ENCODE peak calls at places on chromosomes 2 and 18, in nine cellular contexts. Y is lower leg skin, H is adrenal gland, Z is fibroblast of mammary gland, D is NB4, U is cardiac fibroblast, K is psoas muscle, E is HFF-Myc, G is bronchial epithelial cell. N is an unnamed sample.

GRCh38 chr2:240033330-240033678 is 3.1 kb upstream of the OR6B2 start:
- DNase-seq in Y (peak), H (no peak), Z (no peak), D (no peak), U (no peak), K (no peak), E (no peak), G (no peak), N (no peak)

GRCh38 chr2:192194065-192194865 is 468 bp downstream of the TMEFF2 start:
- DNase-seq in Y (peak), H (no peak), Z (peak), D (no peak), U (no peak), K (peak), E (no peak), G (no peak), N (peak)

GRCh38 chr2:230881840-230882239 is 17.1 kb downstream of the ITM2C start:
- DNase-seq in Y (no peak), H (no peak), Z (no peak), D (peak), U (no peak), K (no peak), E (no peak), G (no peak), N (no peak)

GRCh38 chr2:39216495-39217191 is 27.1 kb downstream of the CDKL4 start:
- DNase-seq in Y (no peak), H (no peak), Z (no peak), D (peak), U (no peak), K (no peak), E (no peak), G (no peak), N (no peak)

GRCh38 chr18:56574827-56575226 is 63.6 kb downstream of the TXNL1 start:
- DNase-seq in Y (no peak), H (peak), Z (no peak), D (no peak), U (peak), K (no peak), E (no peak), G (no peak), N (peak)

GRCh38 chr2:135960598-135961551 is 24.6 kb downstream of the DARS1 start:
- DNase-seq in Y (no peak), H (no peak), Z (peak), D (no peak), U (peak), K (no peak), E (no peak), G (no peak), N (no peak)

GRCh38 chr2:122139739-122140138 is 384.3 kb downstream of the TSN start:
- DNase-seq in Y (no peak), H (no peak), Z (no peak), D (no peak), U (no peak), K (no peak), E (no peak), G (no peak), N (no peak)

GRCh38 chr2:219421323-219421722 is 3.1 kb downstream of the DES start:
- DNase-seq in Y (peak), H (no peak), Z (no peak), D (no peak), U (no peak), K (no peak), E (no peak), G (no peak), N (no peak)

GRCh38 chr2:127161176-127162136 is 54.5 kb upstream of the BIN1 start:
- DNase-seq in Y (no peak), H (no peak), Z (no peak), D (no peak), U (no peak), K (no peak), E (no peak), G (peak), N (no peak)

GRCh38 chr2:230575640-230576324 is 136.9 kb upstream of the CAB39 start:
- DNase-seq in Y (no peak), H (no peak), Z (no peak), D (peak), U (no peak), K (no peak), E (no peak), G (no peak), N (no peak)

GRCh38 chr2:232776435-232776834 is at the start of gene KCNJ13:
- DNase-seq in Y (no peak), H (no peak), Z (no peak), D (no peak), U (no peak), K (no peak), E (no peak), G (no peak), N (no peak)

GRCh38 chr18:38330573-38330972 is 765.0 kb upstream of the CELF4 start:
- DNase-seq in Y (no peak), H (no peak), Z (no peak), D (no peak), U (no peak), K (no peak), E (no peak), G (peak), N (no peak)

GRCh38 chr18:26017929-26018328 is 72.5 kb downstream of the SS18 start:
- DNase-seq in Y (no peak), H (no peak), Z (no peak), D (peak), U (no peak), K (no peak), E (no peak), G (no peak), N (no peak)

GRCh38 chr18:56789004-56789888 is 138.1 kb downstream of the WDR7 start:
- DNase-seq in Y (no peak), H (no peak), Z (peak), D (peak), U (peak), K (no peak), E (no peak), G (peak), N (peak)

GRCh38 chr2:2909086-2910035 is 468.3 kb downstream of the EIPR1 start:
- DNase-seq in Y (peak), H (no peak), Z (no peak), D (no peak), U (no peak), K (no peak), E (no peak), G (no peak), N (no peak)

GRCh38 chr2:119102964-119103363 is 55.6 kb downstream of the C1QL2 start:
- DNase-seq in Y (no peak), H (no peak), Z (no peak), D (no peak), U (no peak), K (no peak), E (no peak), G (no peak), N (no peak)

GRCh38 chr2:119106301-119106897 is 52.2 kb downstream of the C1QL2 start:
- DNase-seq in Y (no peak), H (peak), Z (peak), D (peak), U (peak), K (peak), E (peak), G (peak), N (peak)

GRCh38 chr2:119109823-119110222 is 48.7 kb downstream of the C1QL2 start:
- DNase-seq in Y (no peak), H (no peak), Z (no peak), D (no peak), U (no peak), K (no peak), E (no peak), G (peak), N (no peak)

GRCh38 chr2:119108186-119108585 is 50.4 kb downstream of the C1QL2 start:
- DNase-seq in Y (no peak), H (no peak), Z (no peak), D (no peak), U (no peak), K (no peak), E (no peak), G (no peak), N (no peak)

DNA sequence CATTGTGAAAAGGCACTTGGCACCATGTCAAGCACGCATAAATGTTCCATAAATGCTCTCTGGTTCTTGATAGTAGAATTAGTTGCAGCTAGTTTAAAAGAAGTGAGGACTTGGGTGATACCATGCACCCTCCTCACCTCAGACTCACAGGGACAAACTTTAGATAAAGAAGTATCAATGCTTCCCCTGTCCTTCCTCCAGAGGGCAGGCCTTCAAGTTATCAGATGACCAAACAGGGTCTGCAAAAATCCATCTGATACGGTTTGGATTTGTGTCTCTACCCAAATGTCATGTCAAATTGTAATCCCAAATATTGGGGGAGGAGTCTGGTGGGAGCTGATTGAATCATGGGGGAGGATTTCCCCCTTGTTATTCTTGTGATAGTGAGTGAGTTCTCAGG is 54.1 kb downstream of the C1QL2 start:
- DNase-seq in Y (no peak), H (no peak), Z (no peak), D (no peak), U (no peak), K (no peak), E (no peak), G (no peak), N (no peak)
- TF ChIP-seq CTCF in Y (no peak), H (no peak), Z (no peak), D (no peak), U (no peak), K (no peak), E (no peak), G (no peak), N (no peak)

DNA sequence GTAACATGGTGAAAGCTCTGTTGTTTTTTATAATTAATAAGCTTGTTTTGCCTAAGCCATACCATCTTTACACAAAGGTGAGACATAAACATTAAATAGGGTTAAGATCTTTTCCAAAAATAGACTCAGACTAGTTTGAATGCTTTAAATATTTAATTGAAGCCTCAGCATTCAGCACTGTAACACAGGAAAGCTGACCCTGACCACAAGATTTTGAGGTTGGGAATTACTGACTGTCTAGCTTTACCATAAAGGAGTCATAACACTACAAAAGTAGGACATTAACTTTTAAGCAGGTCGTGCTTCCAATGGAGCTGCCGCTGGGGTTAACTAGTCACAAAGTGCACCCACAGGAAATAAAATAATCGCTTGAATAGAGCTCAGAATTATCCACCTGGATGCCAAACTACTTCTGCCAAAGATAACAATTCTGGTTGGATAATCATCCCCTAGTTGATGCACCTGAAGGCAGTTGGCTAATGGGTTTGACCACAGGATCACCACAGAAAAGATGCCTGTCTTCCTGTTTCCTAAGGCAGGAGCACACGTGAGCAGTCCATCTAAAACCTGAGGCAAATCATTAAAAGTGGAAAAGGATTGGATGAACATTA is 106.2 kb downstream of the COBLL1 start:
- DNase-seq in Y (no peak), H (no peak), Z (no peak), D (no peak), U (no peak), K (no peak), E (no peak), G (no peak), N (no peak)
- H3K4me3 ChIP-seq in Y (no peak), H (no peak), Z (no peak), D (no peak), U (no peak), K (no peak), E (no peak), G (no peak), N (no peak)

DNA sequence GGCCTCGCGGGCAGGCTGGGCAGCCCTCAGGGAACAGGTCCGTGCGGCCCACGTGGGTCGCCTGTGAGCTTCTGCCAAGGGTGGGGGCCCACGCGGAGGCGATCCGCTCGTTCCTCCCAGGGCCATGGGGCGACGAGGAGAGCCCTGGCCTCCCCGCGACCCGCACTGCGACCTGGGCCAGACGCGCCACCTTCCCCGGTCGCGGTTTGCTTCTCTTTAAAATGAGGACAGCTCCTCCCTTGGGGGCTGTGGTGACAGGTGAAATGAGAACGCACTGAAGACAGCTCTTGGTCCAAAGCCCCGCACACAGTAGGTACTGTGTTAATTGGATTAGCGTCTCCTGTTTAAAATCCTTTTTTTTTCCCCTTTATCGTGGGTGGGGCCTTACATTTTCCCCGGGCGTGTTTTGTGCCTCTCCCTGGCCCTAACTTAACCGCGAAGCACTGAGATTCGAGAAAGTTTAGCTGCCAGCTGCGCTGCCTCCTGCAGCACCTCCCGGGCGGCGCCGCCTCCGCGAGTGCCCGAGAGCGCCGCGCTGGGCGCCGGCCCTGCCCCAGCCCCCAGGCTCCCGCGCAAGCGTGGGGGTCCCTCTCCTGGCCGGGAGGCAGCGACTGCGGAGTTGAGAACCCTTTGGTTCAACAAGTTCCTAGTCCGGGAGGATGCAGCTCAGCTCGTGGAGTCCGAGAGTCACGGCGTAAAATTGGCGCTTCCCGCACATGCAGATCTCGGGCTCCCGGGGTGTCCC is 1.1 kb downstream of the HPCAL1 start:
- DNase-seq in Y (peak), H (peak), Z (peak), D (peak), U (peak), K (no peak), E (no peak), G (no peak), N (peak)
- TF ChIP-seq CTCF in Y (no peak), H (peak), Z (no peak), D (peak), U (no peak), K (peak), E (peak), G (no peak), N (no peak)

DNA sequence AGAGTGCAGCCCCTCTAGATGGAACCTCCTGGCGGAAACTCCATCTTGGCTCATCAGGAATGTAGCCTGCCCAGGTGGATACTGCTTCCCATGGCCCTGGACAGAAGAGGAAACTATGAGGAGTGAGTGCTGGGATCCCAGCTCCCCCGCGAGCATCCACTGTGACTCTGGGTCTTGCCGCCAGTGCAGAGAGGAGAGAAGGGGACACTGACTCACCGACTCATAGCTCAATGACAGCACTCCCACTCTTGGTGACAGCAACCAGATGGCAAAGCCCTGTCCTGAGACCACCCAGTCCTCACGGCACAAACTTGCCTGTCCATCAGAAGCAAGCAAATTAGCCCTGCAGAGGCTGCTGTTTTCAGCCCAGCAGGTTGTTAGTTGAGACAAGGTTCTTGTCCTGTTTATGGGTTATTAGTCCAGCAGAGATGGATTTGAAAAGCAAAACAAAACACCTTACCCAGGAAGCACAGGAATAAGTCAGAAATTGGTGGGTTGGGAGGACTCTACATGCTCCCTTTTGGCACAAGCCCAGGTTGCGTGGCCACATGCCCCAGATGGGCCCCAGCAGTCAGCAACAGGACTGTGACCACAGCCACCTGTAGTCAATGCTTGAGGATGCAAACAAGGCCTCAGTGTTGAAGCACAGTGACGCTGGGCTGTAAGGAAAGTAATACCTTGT is 111.5 kb upstream of the GLI2 start:
- DNase-seq in Y (no peak), H (no peak), Z (no peak), D (no peak), U (no peak), K (no peak), E (no peak), G (no peak), N (no peak)
- H3K4me3 ChIP-seq in Y (no peak), H (no peak), Z (no peak), D (no peak), U (no peak), K (no peak), E (no peak), G (no peak), N (no peak)

DNA sequence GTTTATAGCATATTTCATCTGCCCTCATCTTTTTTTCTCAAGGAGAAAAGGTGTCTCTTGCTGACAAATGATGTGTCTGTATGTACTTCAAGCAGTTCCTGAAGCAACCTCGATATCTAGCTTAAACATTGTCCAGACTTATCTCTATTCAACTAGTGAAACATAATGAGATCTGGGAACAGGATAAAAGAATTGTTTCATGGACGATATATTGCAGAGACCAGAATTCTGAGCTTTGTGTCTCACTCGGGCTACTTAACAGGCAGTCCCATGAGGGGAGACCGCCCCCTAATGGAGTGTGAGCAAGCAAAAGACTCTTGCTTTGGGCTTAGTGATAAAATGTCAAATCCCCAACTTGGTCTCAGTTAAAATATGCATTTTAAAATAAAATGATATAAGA is 929.2 kb upstream of the SOX11 start:
- DNase-seq in Y (no peak), H (no peak), Z (no peak), D (peak), U (no peak), K (no peak), E (no peak), G (no peak), N (no peak)
- TF ChIP-seq CTCF in Y (no peak), H (no peak), Z (no peak), D (peak), U (no peak), K (no peak), E (no peak), G (no peak), N (no peak)

GRCh38 chr18:23330423-23330822 is 122.7 kb upstream of the RIOK3 start:
- DNase-seq in Y (no peak), H (no peak), Z (no peak), D (no peak), U (no peak), K (no peak), E (no peak), G (no peak), N (no peak)
- H3K4me3 ChIP-seq in Y (no peak), H (no peak), Z (no peak), D (no peak), U (no peak), K (no peak), E (no peak), G (no peak), N (no peak)

DNA sequence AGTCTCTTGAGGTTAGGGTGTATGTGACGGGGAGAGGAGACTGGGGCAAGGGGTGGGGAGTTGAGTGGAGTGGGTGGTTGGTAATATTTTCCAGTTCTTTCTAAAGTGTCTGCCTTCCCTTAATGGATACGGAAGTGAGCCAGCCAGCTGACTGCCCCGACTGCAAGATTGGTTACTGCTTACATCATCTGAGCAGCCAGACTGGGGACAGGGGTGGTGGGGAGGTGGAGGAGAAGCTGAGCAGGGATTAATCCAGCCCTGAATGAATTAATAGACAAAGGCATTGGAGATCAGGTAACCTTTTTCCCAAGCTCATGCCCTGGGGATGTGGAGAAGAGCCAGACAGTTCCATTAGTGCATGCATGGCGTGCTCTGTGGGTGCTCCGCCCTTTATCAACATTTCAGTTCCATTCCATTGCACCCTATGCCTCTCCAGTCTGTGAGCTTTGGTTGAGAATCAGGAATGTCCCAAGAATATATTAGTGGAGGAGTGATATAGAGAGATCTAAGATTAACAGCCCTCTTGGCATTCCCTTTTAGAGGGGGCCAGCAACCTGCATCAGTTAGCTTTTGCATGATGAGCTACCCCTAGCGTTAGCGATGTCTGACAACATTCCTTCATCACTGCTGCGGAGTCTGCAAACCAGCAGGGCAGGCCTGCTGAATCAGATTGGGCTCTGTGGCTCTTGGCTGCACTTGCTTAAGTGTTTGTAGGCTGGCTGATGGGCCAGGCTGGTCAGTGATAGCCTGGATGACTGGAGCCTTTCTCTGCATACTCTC is 67.5 kb downstream of the TNP1 start:
- DNase-seq in Y (peak), H (peak), Z (peak), D (no peak), U (peak), K (peak), E (no peak), G (peak), N (peak)
- TF ChIP-seq CTCF in Y (no peak), H (no peak), Z (no peak), D (no peak), U (no peak), K (no peak), E (no peak), G (peak), N (no peak)